ENCODE peak calls at places on chromosomes 11 and 22, in five cellular contexts. B is Karpas-422, D is GM23248, A is upper lobe of right lung, S is endodermal cell. E is an unnamed sample.

GRCh38 chr11:86795962-86796361 is 4.4 kb upstream of the PRSS23 start:
- DNase-seq in B (no peak), D (no peak), S (no peak), A (no peak), E (no peak)

GRCh38 chr22:49203091-49203862 is 624.4 kb downstream of the BRD1 start:
- DNase-seq in A (peak; percentile 53), D (no peak), B (no peak), S (peak; percentile 36), E (no peak)

GRCh38 chr11:91742155-91742554 is 482.5 kb upstream of the FAT3 start:
- DNase-seq in B (no peak), S (no peak), D (no peak), A (no peak), E (no peak)

GRCh38 chr11:1852885-1853284 is at the start of gene LSP1:
- DNase-seq in D (no peak), S (no peak), B (peak; percentile 95), A (peak; percentile 80), E (no peak)

GRCh38 chr11:122808494-122808893 is 29.8 kb upstream of the CRTAM start:
- DNase-seq in D (peak; percentile 79), B (peak; percentile 42), A (no peak), S (no peak), E (no peak)

GRCh38 chr11:43327987-43328386 is 16.2 kb downstream of the API5 start:
- DNase-seq in D (peak; percentile 79), B (no peak), A (no peak), S (no peak), E (no peak)

GRCh38 chr11:61912530-61912898 is 4.9 kb downstream of the RAB3IL1 start:
- DNase-seq in S (peak; percentile 31), A (peak; percentile 67), D (no peak), B (no peak), E (no peak)

GRCh38 chr11:107370390-107370789 is 87.2 kb downstream of the CWF19L2 start:
- DNase-seq in B (no peak), S (no peak), D (peak; percentile 63), A (no peak), E (no peak)

GRCh38 chr11:62542750-62543567 is 3.6 kb downstream of the AHNAK start:
- DNase-seq in D (peak; percentile 90), B (peak; percentile 89), S (peak; percentile 95), A (peak; percentile 89), E (peak; percentile 33)

GRCh38 chr11:77819921-77820564 is 479 bp downstream of the RSF1 start:
- DNase-seq in D (peak; percentile 65), S (peak; percentile 92), A (peak; percentile 76), B (peak; percentile 75), E (no peak)

GRCh38 chr22:21937041-21937820 is 15.4 kb downstream of the PPM1F start:
- DNase-seq in D (peak; percentile 67), B (no peak), S (no peak), A (no peak), E (peak; percentile 33)

GRCh38 chr11:115709297-115709696 is 205.1 kb upstream of the CADM1 start:
- DNase-seq in S (no peak), B (no peak), A (no peak), D (no peak), E (no peak)

GRCh38 chr11:13596601-13597000 is 71.9 kb upstream of the FAR1 start:
- DNase-seq in S (no peak), A (no peak), B (no peak), D (peak; percentile 7), E (no peak)

GRCh38 chr22:44261861-44262595 is 50.7 kb downstream of the SHISAL1 start:
- DNase-seq in A (peak; percentile 54), B (no peak), S (peak; percentile 42), D (no peak), E (no peak)

GRCh38 chr11:47003180-47003877 is 66.8 kb downstream of the CSTPP1 start:
- DNase-seq in S (no peak), A (no peak), B (peak; percentile 60), D (peak; percentile 72), E (no peak)

GRCh38 chr11:64835616-64836447 is 8.6 kb downstream of the CDC42BPG start:
- DNase-seq in B (no peak), D (no peak), S (no peak), A (peak; percentile 47), E (no peak)

GRCh38 chr11:105297463-105297862 is 157.9 kb upstream of the CARD18 start:
- DNase-seq in S (no peak), B (no peak), D (peak; percentile 63), A (no peak), E (no peak)

GRCh38 chr11:112478806-112479205 is 218.1 kb upstream of the PLET1 start:
- DNase-seq in B (no peak), S (peak; percentile 30), A (no peak), D (no peak), E (no peak)

GRCh38 chr11:12269104-12269441 is 108.3 kb upstream of the PARVA start:
- DNase-seq in D (peak; percentile 78), B (no peak), A (no peak), S (no peak), E (no peak)
- H3K27ac ChIP-seq in D (peak overlapping the region; percentile 24), B (no peak overlapping the region), A (peak overlapping the region; percentile 36), S (no peak overlapping the region), E (no peak overlapping the region)

GRCh38 chr11:84947970-84948600 is 679.1 kb downstream of the DLG2 start:
- DNase-seq in D (peak; percentile 69), S (peak; percentile 55), B (no peak), A (no peak), E (no peak)
- H3K27ac ChIP-seq in D (peak overlapping the region; percentile 42), S (no peak overlapping the region), B (no peak overlapping the region), A (no peak overlapping the region), E (no peak overlapping the region)

GRCh38 chr11:69734367-69734766 is 30.5 kb upstream of the FGF19 start:
- DNase-seq in A (no peak), D (no peak), S (no peak), B (no peak), E (no peak)
- H3K27ac ChIP-seq in A (no peak overlapping the region), D (no peak overlapping the region), S (no peak overlapping the region), B (no peak overlapping the region), E (no peak overlapping the region)

GRCh38 chr11:10663365-10663764 is 30.2 kb downstream of the IRAG1 start:
- DNase-seq in B (no peak), A (no peak), S (no peak), D (no peak), E (no peak)
- H3K27ac ChIP-seq in B (no peak overlapping the region), A (no peak overlapping the region), S (no peak overlapping the region), D (no peak overlapping the region), E (no peak overlapping the region)

GRCh38 chr11:66814678-66815077 is 28.6 kb upstream of the RCE1 start:
- DNase-seq in A (no peak), S (no peak), D (no peak), B (no peak), E (no peak)

GRCh38 chr11:66810576-66811185 is 32.6 kb upstream of the RCE1 start:
- DNase-seq in D (no peak), B (no peak), A (no peak), S (peak; percentile 51), E (no peak)

DNA sequence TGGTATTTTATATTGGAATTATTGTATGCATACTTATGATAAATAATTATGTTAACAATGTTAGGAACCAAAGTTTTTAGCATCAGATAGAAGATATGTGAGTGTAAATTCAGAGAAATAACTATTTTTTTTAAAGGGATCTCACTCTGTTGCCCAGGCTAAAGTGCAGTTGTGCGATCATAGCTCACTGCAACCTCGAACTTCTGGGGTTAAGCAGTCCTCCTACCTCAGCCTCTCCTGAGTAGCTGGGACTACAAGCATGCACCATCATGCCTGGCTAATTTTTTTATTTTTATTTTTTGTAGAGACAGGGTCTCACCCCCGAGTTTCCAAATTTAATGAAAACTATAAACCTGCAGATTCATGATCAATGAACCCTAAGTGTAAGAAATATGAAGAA is 33.6 kb upstream of the RCE1 start:
- DNase-seq in A (no peak), D (no peak), S (no peak), B (no peak), E (no peak)
- H3K27ac ChIP-seq in A (no peak overlapping the region), D (no peak overlapping the region), S (no peak overlapping the region), B (peak overlapping the region; percentile 33), E (no peak overlapping the region)

GRCh38 chr22:20130739-20131592 is 638 bp upstream of the ZDHHC8 start:
- DNase-seq in D (peak; percentile 82), B (peak; percentile 87), A (peak; percentile 94), S (peak; percentile 86), E (peak; percentile 92)
- H3K27ac ChIP-seq in D (peak overlapping the region; percentile 42), B (peak overlapping the region; percentile 60), A (peak overlapping the region; percentile 92), S (peak overlapping the region; percentile 73), E (peak overlapping the region; percentile 89)

E was measured in caudate nucleus.